ENCODE peak calls at places on chromosomes 12 and 14, in four cellular contexts. One of them, this sample, is unnamed.

GRCh38 chr14:82009076-82009475 is 475.4 kb upstream of the SEL1L start:
- DNase-seq in mesendoderm: peak; percentile 49
- DNase-seq in H1: no peak
- DNase-seq in IMR-90: no peak
- DNase-seq in this sample: no peak

GRCh38 chr12:79454338-79454777 is 236.4 kb downstream of the PAWR start:
- DNase-seq in H1: no peak
- DNase-seq in mesendoderm: peak; percentile 10
- DNase-seq in IMR-90: peak; percentile 78
- DNase-seq in this sample: no peak

GRCh38 chr14:102726191-102726949 is 50.9 kb upstream of the TRAF3 start:
- DNase-seq in IMR-90: no peak
- DNase-seq in mesendoderm: no peak
- DNase-seq in H1: no peak
- DNase-seq in this sample: no peak

GRCh38 chr14:101116486-101117130 is 213.1 kb upstream of the RTL1 start:
- DNase-seq in H1: no peak
- DNase-seq in IMR-90: no peak
- DNase-seq in mesendoderm: no peak
- DNase-seq in this sample: no peak

GRCh38 chr12:93164103-93164880 is 213.4 kb upstream of the NUDT4 start:
- DNase-seq in H1: no peak
- DNase-seq in IMR-90: peak; percentile 45
- DNase-seq in mesendoderm: no peak
- DNase-seq in this sample: no peak

GRCh38 chr12:62933871-62934798 is 815 bp downstream of the PPM1H start:
- DNase-seq in IMR-90: peak; percentile 4
- DNase-seq in mesendoderm: peak; percentile 65
- DNase-seq in H1: no peak
- DNase-seq in this sample: peak; percentile 67

GRCh38 chr12:5898874-5899273 is 46.2 kb downstream of the ANO2 start:
- DNase-seq in H1: peak; percentile 10
- DNase-seq in IMR-90: no peak
- DNase-seq in mesendoderm: peak; percentile 48
- DNase-seq in this sample: peak; percentile 63

GRCh38 chr12:66036317-66036716 is 94.2 kb downstream of the LLPH start:
- DNase-seq in H1: no peak
- DNase-seq in mesendoderm: peak; percentile 22
- DNase-seq in IMR-90: peak; percentile 92
- DNase-seq in this sample: no peak

GRCh38 chr14:75610839-75611238 is 32.4 kb downstream of the FLVCR2 start:
- DNase-seq in IMR-90: no peak
- DNase-seq in mesendoderm: no peak
- DNase-seq in H1: no peak
- DNase-seq in this sample: no peak

GRCh38 chr14:64246688-64247087 is 47.5 kb downstream of the ESR2 start:
- DNase-seq in IMR-90: no peak
- DNase-seq in mesendoderm: no peak
- DNase-seq in H1: no peak
- DNase-seq in this sample: no peak

GRCh38 chr12:25924535-25925001 is 33.9 kb upstream of the RASSF8 start:
- DNase-seq in H1: no peak
- DNase-seq in mesendoderm: peak; percentile 61
- DNase-seq in IMR-90: no peak
- DNase-seq in this sample: no peak

GRCh38 chr14:26113930-26114329 is 483.9 kb downstream of the NOVA1 start:
- DNase-seq in IMR-90: no peak
- DNase-seq in mesendoderm: no peak
- DNase-seq in H1: no peak
- DNase-seq in this sample: no peak

GRCh38 chr14:58920230-58920629 is 268.2 kb upstream of the DAAM1 start:
- DNase-seq in mesendoderm: no peak
- DNase-seq in H1: no peak
- DNase-seq in IMR-90: no peak
- DNase-seq in this sample: no peak

GRCh38 chr14:28867571-28867970 is 101.0 kb downstream of the FOXG1 start:
- DNase-seq in IMR-90: no peak
- DNase-seq in mesendoderm: no peak
- DNase-seq in H1: no peak
- DNase-seq in this sample: no peak

GRCh38 chr14:90785474-90785873 is 30.8 kb downstream of the TTC7B start:
- DNase-seq in IMR-90: no peak
- DNase-seq in mesendoderm: peak; percentile 73
- DNase-seq in H1: no peak
- DNase-seq in this sample: peak; percentile 63

GRCh38 chr12:124422142-124422569 is 127.3 kb downstream of the RFLNA start:
- DNase-seq in H1: no peak
- DNase-seq in IMR-90: no peak
- DNase-seq in mesendoderm: no peak
- DNase-seq in this sample: peak; percentile 76

GRCh38 chr12:12470751-12471300 is 91.8 kb downstream of the DUSP16 start:
- DNase-seq in H1: no peak
- DNase-seq in mesendoderm: no peak
- DNase-seq in IMR-90: no peak
- DNase-seq in this sample: no peak

GRCh38 chr12:108630481-108631207 is 3.0 kb downstream of the SELPLG start:
- DNase-seq in H1: no peak
- DNase-seq in IMR-90: peak; percentile 77
- DNase-seq in mesendoderm: no peak
- DNase-seq in this sample: no peak

GRCh38 chr12:113854385-113855136 is 111.6 kb downstream of the RBM19 start:
- DNase-seq in H1: no peak
- DNase-seq in mesendoderm: no peak
- DNase-seq in IMR-90: no peak
- DNase-seq in this sample: no peak

GRCh38 chr12:113853491-113853890 is 112.6 kb downstream of the RBM19 start:
- DNase-seq in IMR-90: no peak
- DNase-seq in H1: no peak
- DNase-seq in mesendoderm: no peak
- DNase-seq in this sample: no peak

GRCh38 chr12:113850309-113851056 is 115.6 kb downstream of the RBM19 start:
- DNase-seq in H1: no peak
- DNase-seq in IMR-90: peak; percentile 25
- DNase-seq in mesendoderm: no peak
- DNase-seq in this sample: no peak

GRCh38 chr12:113852695-113853490 is 113.2 kb downstream of the RBM19 start:
- DNase-seq in H1: no peak
- DNase-seq in mesendoderm: no peak
- DNase-seq in IMR-90: no peak
- DNase-seq in this sample: no peak

GRCh38 chr12:113852273-113852672 is 113.9 kb downstream of the RBM19 start:
- DNase-seq in IMR-90: no peak
- DNase-seq in H1: no peak
- DNase-seq in mesendoderm: no peak
- DNase-seq in this sample: no peak
- H3K56ac ChIP-seq in IMR-90: no peak overlapping the region
- H3K56ac ChIP-seq in H1: no peak overlapping the region
- H3K56ac ChIP-seq in mesendoderm: no peak overlapping the region
- H3K56ac ChIP-seq in this sample: no peak overlapping the region

GRCh38 chr12:54352891-54353874 is 11.1 kb downstream of the GPR84 start:
- DNase-seq in IMR-90: peak; percentile 72
- DNase-seq in H1: no peak
- DNase-seq in mesendoderm: no peak
- DNase-seq in this sample: peak; percentile 47

GRCh38 chr12:54350743-54351142 is 13.5 kb downstream of the GPR84 start:
- DNase-seq in mesendoderm: no peak
- DNase-seq in H1: no peak
- DNase-seq in IMR-90: no peak
- DNase-seq in this sample: no peak

GRCh38 chr12:54349031-54349430 is 15.3 kb downstream of the GPR84 start:
- DNase-seq in H1: no peak
- DNase-seq in IMR-90: no peak
- DNase-seq in mesendoderm: no peak
- DNase-seq in this sample: no peak

GRCh38 chr12:54349658-54350057 is 14.6 kb downstream of the GPR84 start:
- DNase-seq in H1: no peak
- DNase-seq in IMR-90: no peak
- DNase-seq in mesendoderm: no peak
- DNase-seq in this sample: no peak

DNA sequence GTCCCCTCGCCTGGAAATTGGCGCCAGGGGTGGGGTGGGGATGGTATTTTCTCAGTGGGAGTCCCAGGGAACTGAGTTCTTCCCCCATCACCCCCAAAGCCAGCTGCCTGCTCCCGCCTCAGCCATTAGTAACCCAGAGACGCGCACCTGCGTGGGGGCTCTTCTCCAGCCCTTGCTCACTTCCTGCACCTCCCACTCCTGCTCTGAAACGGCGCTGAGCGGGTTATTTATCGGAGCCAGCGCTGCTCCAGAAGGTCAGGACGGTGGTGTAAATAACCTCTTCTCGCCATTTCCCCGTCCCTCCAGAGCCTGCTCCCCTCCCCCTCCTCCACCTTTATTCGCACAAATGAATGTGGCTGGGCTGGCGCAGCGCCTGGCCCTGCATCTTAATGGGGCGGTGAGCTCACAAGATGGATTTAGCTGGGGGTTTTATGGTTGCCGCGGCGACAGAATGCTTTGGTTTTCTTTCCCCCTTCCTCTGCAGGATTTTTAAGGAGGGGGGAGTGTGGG is 12.2 kb downstream of the GPR84 start:
- DNase-seq in H1: peak; percentile 50
- DNase-seq in mesendoderm: peak; percentile 85
- DNase-seq in IMR-90: peak; percentile 79
- DNase-seq in this sample: peak; percentile 81
- H3K56ac ChIP-seq in H1: no peak overlapping the region
- H3K56ac ChIP-seq in mesendoderm: peak overlapping the region; percentile 51
- H3K56ac ChIP-seq in IMR-90: no peak overlapping the region
- H3K56ac ChIP-seq in this sample: no peak overlapping the region

DNA sequence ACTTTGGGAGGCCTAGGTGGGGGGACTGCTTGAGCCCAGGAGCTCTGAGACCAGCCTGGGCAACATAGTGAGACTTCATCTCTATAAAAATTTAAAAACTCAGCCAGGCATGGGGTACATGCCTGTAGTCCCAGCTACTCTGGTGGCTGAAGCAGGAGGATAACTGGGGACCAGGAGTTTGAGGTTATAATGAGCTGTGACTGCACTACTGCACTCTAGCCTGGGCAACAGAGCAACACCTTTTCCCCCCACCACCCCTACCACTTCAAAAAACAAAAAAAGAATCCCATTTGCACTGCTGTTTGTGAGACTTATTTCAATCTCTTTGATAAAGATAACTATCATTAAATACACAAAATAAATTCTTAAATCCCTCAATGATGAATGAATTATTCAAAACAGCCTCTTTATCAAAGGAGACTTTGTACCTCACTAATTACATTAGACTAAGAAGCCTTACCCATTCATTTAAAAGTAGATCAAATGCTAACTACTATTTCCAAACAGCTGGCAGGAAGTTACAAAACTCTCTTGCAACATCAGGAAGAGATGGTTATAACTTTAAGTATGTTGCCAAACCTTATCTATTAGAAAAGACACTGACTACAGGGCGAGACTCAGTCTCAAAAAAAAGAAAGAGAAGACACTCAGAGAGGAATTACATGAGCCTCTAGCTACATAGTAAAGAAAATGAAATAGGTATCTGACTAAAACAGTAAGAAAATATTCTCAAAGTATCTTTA is 14.7 kb downstream of the BLTP3B start:
- DNase-seq in IMR-90: peak; percentile 82
- DNase-seq in H1: no peak
- DNase-seq in mesendoderm: no peak
- DNase-seq in this sample: no peak
- H3K56ac ChIP-seq in IMR-90: no peak overlapping the region
- H3K56ac ChIP-seq in H1: no peak overlapping the region
- H3K56ac ChIP-seq in mesendoderm: peak overlapping the region; percentile 18
- H3K56ac ChIP-seq in this sample: no peak overlapping the region

GRCh38 chr12:85569261-85569660 is 266.9 kb downstream of the RASSF9 start:
- DNase-seq in IMR-90: no peak
- DNase-seq in H1: no peak
- DNase-seq in mesendoderm: no peak
- DNase-seq in this sample: no peak
- H3K56ac ChIP-seq in IMR-90: no peak overlapping the region
- H3K56ac ChIP-seq in H1: no peak overlapping the region
- H3K56ac ChIP-seq in mesendoderm: no peak overlapping the region
- H3K56ac ChIP-seq in this sample: no peak overlapping the region

GRCh38 chr14:87055007-87055406 is 938.0 kb downstream of the GALC start:
- DNase-seq in mesendoderm: peak; percentile 34
- DNase-seq in H1: no peak
- DNase-seq in IMR-90: no peak
- DNase-seq in this sample: peak; percentile 28
- H3K56ac ChIP-seq in mesendoderm: no peak overlapping the region
- H3K56ac ChIP-seq in H1: no peak overlapping the region
- H3K56ac ChIP-seq in IMR-90: no peak overlapping the region
- H3K56ac ChIP-seq in this sample: no peak overlapping the region

GRCh38 chr14:96587823-96588385 is 85.7 kb downstream of the PAPOLA start:
- DNase-seq in IMR-90: no peak
- DNase-seq in mesendoderm: no peak
- DNase-seq in H1: no peak
- DNase-seq in this sample: peak; percentile 15
- H3K56ac ChIP-seq in IMR-90: no peak overlapping the region
- H3K56ac ChIP-seq in mesendoderm: no peak overlapping the region
- H3K56ac ChIP-seq in H1: no peak overlapping the region
- H3K56ac ChIP-seq in this sample: no peak overlapping the region

GRCh38 chr14:71988954-71989353 is 56.7 kb downstream of the RGS6 start:
- DNase-seq in IMR-90: no peak
- DNase-seq in H1: no peak
- DNase-seq in mesendoderm: no peak
- DNase-seq in this sample: no peak
- H3K56ac ChIP-seq in IMR-90: no peak overlapping the region
- H3K56ac ChIP-seq in H1: no peak overlapping the region
- H3K56ac ChIP-seq in mesendoderm: no peak overlapping the region
- H3K56ac ChIP-seq in this sample: no peak overlapping the region

GRCh38 chr14:62657376-62657775 is 387.9 kb downstream of the KCNH5 start:
- DNase-seq in H1: no peak
- DNase-seq in mesendoderm: no peak
- DNase-seq in IMR-90: no peak
- DNase-seq in this sample: no peak
- H3K56ac ChIP-seq in H1: no peak overlapping the region
- H3K56ac ChIP-seq in mesendoderm: peak overlapping the region; percentile 73
- H3K56ac ChIP-seq in IMR-90: no peak overlapping the region
- H3K56ac ChIP-seq in this sample: no peak overlapping the region

DNA sequence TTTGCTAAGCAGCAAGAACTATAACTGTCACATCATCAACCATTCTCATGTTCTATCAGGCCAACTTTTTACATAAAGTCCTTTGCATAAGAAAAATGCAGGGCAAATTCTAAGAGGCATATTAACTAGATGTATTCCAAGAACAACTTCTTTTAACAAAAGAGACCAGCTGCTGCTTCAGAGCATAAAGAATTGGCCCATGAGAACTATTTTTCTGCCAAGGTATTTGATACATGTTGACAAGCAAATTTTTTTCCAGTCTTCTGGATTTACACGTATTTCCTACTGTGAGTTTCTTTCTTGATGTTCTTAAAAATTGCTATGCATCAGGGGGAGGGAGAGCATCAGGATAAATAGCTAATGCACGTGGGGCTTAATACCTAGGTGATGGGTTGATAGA is 27.2 kb downstream of the GLT8D2 start:
- DNase-seq in H1: no peak
- DNase-seq in IMR-90: no peak
- DNase-seq in mesendoderm: no peak
- DNase-seq in this sample: no peak
- H3K56ac ChIP-seq in H1: no peak overlapping the region
- H3K56ac ChIP-seq in IMR-90: no peak overlapping the region
- H3K56ac ChIP-seq in mesendoderm: no peak overlapping the region
- H3K56ac ChIP-seq in this sample: no peak overlapping the region

This sample was measured in H9.